ENCODE peak calls at places on chromosomes 13 and 19, in ten cellular contexts. T is NCI-H774; X is activated T-cell treated with anti-CD3 and anti-CD28 coated beads for 1 hour; O is effector memory CD8-positive, alpha-beta T cell; P is nephron progenitor cell; L is myocyte; G is anterior cingulate cortex; I is GM23248; H is T-cell; M is vagina. V is an unnamed sample.

GRCh38 chr13:51919531-51919930 is 57.8 kb downstream of the CCDC70 start:
- DNase-seq in O (no peak), P (no peak), M (no peak), T (peak), I (no peak), H (no peak), G (no peak), X (no peak), L (no peak), V (no peak)

GRCh38 chr13:75101997-75102720 is 379.8 kb downstream of the TBC1D4 start:
- DNase-seq in M (no peak), G (no peak), L (peak), I (peak), X (no peak), O (no peak), P (peak), T (no peak), H (no peak), V (no peak)

GRCh38 chr13:50344717-50345116 is 329.5 kb downstream of the KCNRG start:
- DNase-seq in O (no peak), G (no peak), P (no peak), T (no peak), I (no peak), X (no peak), M (no peak), L (peak), H (no peak), V (no peak)

GRCh38 chr13:52846567-52847321 is 1.7 kb downstream of the PCDH8 start:
- DNase-seq in H (no peak), T (no peak), I (peak), X (no peak), G (peak), M (no peak), L (no peak), P (peak), O (no peak), V (no peak)

GRCh38 chr19:34712606-34713261 is 21.3 kb upstream of the ZNF181 start:
- DNase-seq in P (peak), H (peak), M (no peak), G (no peak), O (peak), T (peak), X (peak), L (peak), I (peak), V (peak)

GRCh38 chr19:9523885-9524474 is 14.5 kb downstream of the ZNF426 start:
- DNase-seq in G (no peak), T (no peak), L (peak), I (peak), M (no peak), O (no peak), P (no peak), H (no peak), X (no peak), V (no peak)

GRCh38 chr19:6092329-6093286 is 17.7 kb downstream of the RFX2 start:
- DNase-seq in L (peak), O (no peak), H (no peak), G (no peak), M (no peak), T (peak), P (peak), I (peak), X (no peak), V (peak)

GRCh38 chr13:108816381-108816780 is 187.0 kb downstream of the MYO16 start:
- DNase-seq in X (no peak), M (no peak), G (no peak), I (no peak), O (no peak), L (no peak), P (no peak), T (no peak), H (no peak), V (no peak)

GRCh38 chr19:4533835-4534424 is 1.1 kb downstream of the PLIN5 start:
- DNase-seq in X (no peak), O (no peak), P (no peak), T (no peak), G (no peak), M (no peak), L (no peak), I (no peak), H (no peak), V (no peak)

GRCh38 chr13:109704771-109705628 is 81.4 kb downstream of the IRS2 start:
- DNase-seq in P (no peak), O (no peak), L (no peak), X (no peak), T (no peak), G (no peak), H (no peak), M (no peak), I (peak), V (no peak)

GRCh38 chr13:94121686-94122085 is 357.8 kb downstream of the DCT start:
- DNase-seq in O (no peak), I (peak), P (no peak), X (no peak), L (peak), M (no peak), H (no peak), T (no peak), G (no peak), V (no peak)

GRCh38 chr13:18993884-18994660 is 187.6 kb downstream of the TUBA3C start:
- DNase-seq in X (no peak), G (no peak), L (no peak), M (no peak), O (no peak), I (no peak), T (no peak), H (no peak), P (no peak), V (no peak)

GRCh38 chr19:6481541-6482342 is at the start of gene DENND1C:
- DNase-seq in M (no peak), I (peak), G (peak), X (peak), T (no peak), L (no peak), H (peak), O (peak), P (peak), V (peak)

GRCh38 chr19:12555456-12555930 is 4.2 kb upstream of the ZNF564 start:
- DNase-seq in I (no peak), L (no peak), M (no peak), O (no peak), G (no peak), H (no peak), X (no peak), P (no peak), T (no peak), V (no peak)

GRCh38 chr19:39052243-39052746 is 19.9 kb upstream of the FBXO27 start:
- DNase-seq in T (no peak), G (peak), M (no peak), P (peak), H (peak), O (peak), X (peak), I (peak), L (peak), V (peak)

GRCh38 chr13:25267715-25268114 is 19.6 kb downstream of the MTMR6 start:
- DNase-seq in L (no peak), M (no peak), G (no peak), I (peak), H (no peak), X (no peak), O (no peak), T (no peak), P (no peak), V (no peak)

GRCh38 chr19:38519168-38519567 is 85.7 kb downstream of the RYR1 start:
- DNase-seq in P (no peak), G (no peak), X (no peak), O (no peak), H (no peak), I (no peak), M (no peak), L (no peak), T (no peak), V (no peak)

GRCh38 chr13:44694842-44695241 is 118.7 kb upstream of the TSC22D1 start:
- DNase-seq in H (no peak), X (no peak), O (no peak), M (no peak), G (no peak), T (no peak), P (no peak), L (no peak), I (no peak), V (no peak)

GRCh38 chr13:21074601-21075302 is 13.4 kb upstream of the LATS2 start:
- DNase-seq in G (no peak), M (no peak), X (no peak), O (peak), H (peak), T (no peak), I (peak), P (no peak), L (no peak), V (no peak)

GRCh38 chr19:31313291-31314030 is 35.8 kb downstream of the TSHZ3 start:
- DNase-seq in L (no peak), T (no peak), H (no peak), I (no peak), O (no peak), P (no peak), G (no peak), M (no peak), X (no peak), V (no peak)

GRCh38 chr13:51785592-51786424 is 18.2 kb downstream of the DHRS12 start:
- DNase-seq in P (no peak), T (peak), G (no peak), M (no peak), L (peak), O (no peak), H (no peak), X (no peak), I (peak), V (peak)

GRCh38 chr19:10646781-10647180 is 7.4 kb upstream of the ILF3 start:
- DNase-seq in P (no peak), H (no peak), T (no peak), L (no peak), I (no peak), G (no peak), X (no peak), M (no peak), O (no peak), V (no peak)

GRCh38 chr19:50190439-50190891 is 13.0 kb upstream of the MYH14 start:
- DNase-seq in M (no peak), X (no peak), P (no peak), O (no peak), G (no peak), I (no peak), L (no peak), T (no peak), H (no peak), V (no peak)

GRCh38 chr19:42024622-42025111 is 30.6 kb upstream of the ATP1A3 start:
- DNase-seq in X (no peak), G (no peak), I (peak), T (no peak), P (no peak), O (no peak), H (no peak), L (peak), M (no peak), V (no peak)

GRCh38 chr13:79776538-79776937 is 295.6 kb downstream of the NDFIP2 start:
- DNase-seq in I (peak), P (no peak), H (no peak), O (no peak), L (no peak), M (no peak), T (no peak), G (no peak), X (no peak), V (no peak)

GRCh38 chr19:54481326-54481930 is 8.3 kb upstream of the CDC42EP5 start:
- DNase-seq in P (peak), T (peak), G (no peak), L (peak), I (peak), O (peak), X (no peak), H (no peak), M (no peak), V (peak)

GRCh38 chr13:80562423-80562822 is 221.5 kb upstream of the SPRY2 start:
- DNase-seq in I (no peak), M (no peak), X (no peak), O (no peak), H (no peak), P (no peak), G (no peak), T (no peak), L (no peak), V (no peak)

GRCh38 chr13:111383591-111384440 is 63.4 kb downstream of the TEX29 start:
- DNase-seq in M (no peak), L (no peak), P (no peak), H (no peak), I (no peak), T (no peak), X (no peak), G (no peak), O (no peak), V (no peak)

GRCh38 chr19:30870861-30871260 is 478.4 kb downstream of the TSHZ3 start:
- DNase-seq in M (no peak), T (no peak), G (no peak), H (no peak), X (no peak), I (peak), O (no peak), L (peak), P (no peak), V (no peak)

GRCh38 chr19:38070573-38070972 is 153.4 kb downstream of the DPF1 start:
- DNase-seq in G (no peak), M (no peak), I (peak), H (no peak), P (no peak), X (no peak), L (no peak), T (peak), O (no peak), V (no peak)

GRCh38 chr13:74770361-74770760 is 636.2 kb upstream of the KLF12 start:
- DNase-seq in H (no peak), X (no peak), G (no peak), I (peak), O (no peak), M (no peak), P (no peak), T (no peak), L (peak), V (no peak)

GRCh38 chr13:25806304-25806974 is 245.4 kb downstream of the SHISA2 start:
- DNase-seq in M (no peak), X (no peak), P (no peak), T (no peak), H (no peak), L (peak), O (no peak), I (no peak), G (no peak), V (no peak)

GRCh38 chr19:39568604-39569003 is 28.6 kb upstream of the EID2 start:
- DNase-seq in I (peak), H (no peak), M (no peak), P (no peak), T (no peak), X (no peak), G (no peak), L (no peak), O (no peak), V (no peak)

GRCh38 chr19:11465605-11466004 is 15.2 kb downstream of the ELAVL3 start:
- DNase-seq in H (no peak), M (no peak), L (no peak), I (no peak), X (no peak), O (no peak), P (no peak), G (no peak), T (no peak), V (no peak)

GRCh38 chr19:42081584-42082258 is 5.8 kb downstream of the ZNF574 start:
- DNase-seq in O (no peak), I (peak), L (peak), X (no peak), T (no peak), H (no peak), M (no peak), G (no peak), P (no peak), V (peak)

GRCh38 chr19:19137556-19138109 is 645 bp downstream of the TMEM161A start:
- DNase-seq in H (no peak), X (no peak), G (no peak), O (no peak), P (no peak), M (no peak), I (peak), T (no peak), L (peak), V (no peak)

GRCh38 chr19:41225238-41226052 is 6.4 kb downstream of the AXL start:
- DNase-seq in X (no peak), H (no peak), P (no peak), L (no peak), O (no peak), I (peak), G (no peak), T (no peak), M (no peak), V (no peak)

GRCh38 chr13:108428691-108429090 is 159.2 kb downstream of the TNFSF13B start:
- DNase-seq in T (no peak), M (no peak), L (no peak), I (no peak), O (no peak), G (no peak), P (no peak), X (no peak), H (no peak), V (no peak)

V was measured in HEK293T.